ENCODE peak calls at places on chromosome 17, in ten cellular contexts. M is breast epithelium, J is colonic mucosa, Y is ovary, A is Caco-2, G is fibroblast of villous mesenchyme, W is tibial artery, F is AG04449, C is PC-3, H is left ventricle myocardium inferior. Z is an unnamed sample.
A peak's percentile ranks its signal among the peaks of the same experiment; 100 is the strongest.

GRCh38 chr17:67974186-67974585 is 22.1 kb downstream of the C17orf58 start:
- DNase-seq in A (no peak), J (peak; percentile 8), H (no peak), M (no peak), G (peak; percentile 60), F (no peak), Y (no peak), W (no peak), C (no peak), Z (no peak)

GRCh38 chr17:79988163-79988971 is 47.3 kb downstream of the TBC1D16 start:
- DNase-seq in A (peak; percentile 30), G (peak; percentile 91), J (peak; percentile 83), Y (peak; percentile 87), H (no peak), M (no peak), F (no peak), W (no peak), C (peak; percentile 93), Z (peak; percentile 91)

GRCh38 chr17:40539711-40540411 is 25.4 kb downstream of the CCR7 start:
- DNase-seq in C (no peak), Y (no peak), W (no peak), M (no peak), F (no peak), G (no peak), H (no peak), J (no peak), A (no peak), Z (no peak)

GRCh38 chr17:41733348-41734138 is 900 bp downstream of the HAP1 start:
- DNase-seq in Y (no peak), M (no peak), C (no peak), F (no peak), H (no peak), A (no peak), W (no peak), J (no peak), G (no peak), Z (no peak)

GRCh38 chr17:66337866-66338472 is 35.6 kb downstream of the PRKCA start:
- DNase-seq in Y (no peak), F (no peak), A (no peak), G (no peak), W (no peak), C (no peak), M (no peak), J (no peak), H (no peak), Z (no peak)

GRCh38 chr17:3475155-3475808 is 515 bp upstream of the ASPA start:
- DNase-seq in W (no peak), J (no peak), G (no peak), H (no peak), C (no peak), Y (no peak), F (no peak), M (no peak), A (no peak), Z (peak; percentile 4)

GRCh38 chr17:2893422-2893914 is 97.2 kb downstream of the RAP1GAP2 start:
- DNase-seq in G (no peak), M (no peak), H (no peak), C (peak; percentile 83), A (no peak), F (no peak), J (peak; percentile 79), W (no peak), Y (no peak), Z (no peak)

GRCh38 chr17:57939797-57940196 is 15.4 kb downstream of the CUEDC1 start:
- DNase-seq in J (peak; percentile 60), M (no peak), W (no peak), A (no peak), H (peak; percentile 59), G (no peak), Y (no peak), C (no peak), F (no peak), Z (no peak)

GRCh38 chr17:20922128-20922670 is 120.6 kb downstream of the USP22 start:
- DNase-seq in Y (no peak), A (no peak), F (no peak), M (no peak), W (peak; percentile 44), J (no peak), G (peak; percentile 72), C (peak; percentile 23), H (peak; percentile 38), Z (peak; percentile 72)

GRCh38 chr17:20919990-20920812 is 122.6 kb downstream of the USP22 start:
- DNase-seq in C (no peak), A (no peak), W (no peak), G (no peak), H (no peak), J (no peak), Y (no peak), M (no peak), F (no peak), Z (no peak)

GRCh38 chr17:20914658-20915057 is 128.2 kb downstream of the USP22 start:
- DNase-seq in Y (no peak), F (no peak), G (no peak), W (no peak), C (no peak), A (no peak), M (no peak), J (no peak), H (no peak), Z (no peak)

GRCh38 chr17:20920813-20921199 is 122.0 kb downstream of the USP22 start:
- DNase-seq in F (no peak), Y (no peak), G (peak; percentile 70), W (no peak), H (no peak), M (no peak), C (no peak), J (no peak), A (no peak), Z (peak; percentile 42)

DNA sequence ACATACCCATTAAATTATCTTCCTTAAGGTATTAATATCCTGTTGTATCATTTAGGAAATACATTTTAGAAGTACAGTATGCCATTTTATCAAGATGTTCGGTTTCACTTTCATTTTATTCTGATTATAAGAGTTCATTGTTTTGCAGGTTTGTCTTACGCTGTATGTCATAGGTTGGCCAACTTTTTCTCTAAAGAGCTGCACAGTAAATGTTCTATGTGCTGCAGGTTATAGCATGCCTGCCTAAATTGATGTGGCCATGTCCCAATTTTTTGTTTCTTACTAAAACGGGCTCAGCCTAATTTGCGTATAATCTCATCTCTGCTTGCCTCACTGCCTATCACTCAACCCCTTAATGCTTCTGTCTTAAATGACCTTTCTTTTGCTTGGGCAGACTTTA is 126.4 kb downstream of the USP22 start:
- DNase-seq in M (no peak), G (no peak), A (no peak), F (no peak), H (no peak), W (no peak), C (no peak), Y (no peak), J (no peak), Z (no peak)
- H3K4me3 ChIP-seq in M (peak overlapping the region; percentile 48), G (peak overlapping the region; percentile 27), A (no peak overlapping the region), F (no peak overlapping the region), H (peak overlapping the region; percentile 26), W (no peak overlapping the region), C (peak overlapping the region; percentile 13), Y (no peak overlapping the region), J (no peak overlapping the region), Z (no peak overlapping the region)

GRCh38 chr17:75512946-75513666 is 2.2 kb downstream of the CASKIN2 start:
- DNase-seq in H (no peak), M (no peak), G (no peak), C (no peak), W (no peak), Y (no peak), A (no peak), F (no peak), J (no peak), Z (peak; percentile 46)
- H3K4me3 ChIP-seq in H (peak overlapping the region; percentile 95), M (peak overlapping the region; percentile 91), G (no peak overlapping the region), C (peak overlapping the region; percentile 78), W (peak overlapping the region; percentile 83), Y (no peak overlapping the region), A (no peak overlapping the region), F (peak overlapping the region; percentile 80), J (no peak overlapping the region), Z (no peak overlapping the region)

DNA sequence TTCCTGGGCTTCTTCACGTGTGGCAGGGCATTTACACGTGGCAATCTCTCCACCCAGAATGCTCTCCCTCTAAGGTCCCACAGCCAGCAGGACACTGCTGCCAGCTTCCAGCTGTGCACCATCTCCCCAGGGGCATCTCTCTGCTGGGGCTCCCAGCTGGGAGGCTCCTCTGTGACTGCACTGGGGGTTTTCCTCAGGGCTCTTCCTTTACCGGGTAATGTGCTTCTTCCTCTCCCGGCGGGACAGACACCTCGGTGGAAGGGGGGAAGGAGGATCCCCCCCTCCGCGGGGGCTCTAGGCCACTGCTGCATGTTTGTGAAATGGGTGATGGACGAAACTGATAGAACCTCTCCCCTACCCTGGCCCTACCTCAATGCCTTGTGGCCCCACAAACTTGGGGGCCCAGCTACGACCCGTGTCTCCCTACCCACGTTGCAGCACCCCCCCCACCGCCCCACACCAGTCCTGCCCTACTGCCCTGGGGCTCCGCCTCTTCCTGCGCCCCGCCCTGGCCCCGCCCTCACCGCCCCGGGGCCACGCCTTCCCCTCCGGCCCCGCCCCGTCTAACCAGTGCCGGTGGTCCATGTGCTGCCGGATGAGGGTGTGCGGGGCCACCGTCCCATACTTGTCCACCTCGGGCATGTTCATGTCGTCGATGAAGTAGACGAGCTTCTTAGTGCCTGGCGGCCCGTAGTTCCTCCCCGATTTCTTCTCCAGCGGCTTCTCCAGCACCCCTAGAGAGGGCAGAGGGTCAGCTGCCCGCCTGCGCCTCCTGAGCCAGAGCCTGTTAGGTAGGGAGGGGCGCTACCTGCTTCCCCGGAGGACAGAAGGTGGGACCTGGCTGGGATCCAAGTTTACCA is 92.7 kb downstream of the DNAH17 start:
- DNase-seq in G (peak; percentile 2), C (no peak), M (no peak), A (no peak), J (peak; percentile 69), H (no peak), W (no peak), F (no peak), Y (no peak), Z (no peak)
- H3K4me3 ChIP-seq in G (peak overlapping the region; percentile 46), C (no peak overlapping the region), M (peak overlapping the region; percentile 45), A (peak overlapping the region; percentile 32), J (peak overlapping the region; percentile 20), H (peak overlapping the region; percentile 25), W (no peak overlapping the region), F (peak overlapping the region; percentile 33), Y (no peak overlapping the region), Z (peak overlapping the region; percentile 25)

GRCh38 chr17:43983196-43983514 is 21.3 kb upstream of the NAGS start:
- DNase-seq in H (no peak), A (no peak), M (no peak), W (no peak), Y (no peak), J (no peak), G (no peak), F (no peak), C (no peak), Z (no peak)

GRCh38 chr17:43982171-43982570 is 22.3 kb upstream of the NAGS start:
- DNase-seq in A (no peak), H (no peak), G (no peak), J (no peak), M (no peak), F (no peak), C (no peak), W (no peak), Y (no peak), Z (no peak)

GRCh38 chr17:43984521-43984920 is 19.9 kb upstream of the NAGS start:
- DNase-seq in J (no peak), C (no peak), F (no peak), M (no peak), A (no peak), H (no peak), W (no peak), G (no peak), Y (no peak), Z (no peak)

GRCh38 chr17:43986225-43986981 is 18.0 kb upstream of the NAGS start:
- DNase-seq in M (no peak), A (no peak), F (no peak), H (no peak), Y (no peak), W (no peak), G (no peak), C (no peak), J (no peak), Z (no peak)

DNA sequence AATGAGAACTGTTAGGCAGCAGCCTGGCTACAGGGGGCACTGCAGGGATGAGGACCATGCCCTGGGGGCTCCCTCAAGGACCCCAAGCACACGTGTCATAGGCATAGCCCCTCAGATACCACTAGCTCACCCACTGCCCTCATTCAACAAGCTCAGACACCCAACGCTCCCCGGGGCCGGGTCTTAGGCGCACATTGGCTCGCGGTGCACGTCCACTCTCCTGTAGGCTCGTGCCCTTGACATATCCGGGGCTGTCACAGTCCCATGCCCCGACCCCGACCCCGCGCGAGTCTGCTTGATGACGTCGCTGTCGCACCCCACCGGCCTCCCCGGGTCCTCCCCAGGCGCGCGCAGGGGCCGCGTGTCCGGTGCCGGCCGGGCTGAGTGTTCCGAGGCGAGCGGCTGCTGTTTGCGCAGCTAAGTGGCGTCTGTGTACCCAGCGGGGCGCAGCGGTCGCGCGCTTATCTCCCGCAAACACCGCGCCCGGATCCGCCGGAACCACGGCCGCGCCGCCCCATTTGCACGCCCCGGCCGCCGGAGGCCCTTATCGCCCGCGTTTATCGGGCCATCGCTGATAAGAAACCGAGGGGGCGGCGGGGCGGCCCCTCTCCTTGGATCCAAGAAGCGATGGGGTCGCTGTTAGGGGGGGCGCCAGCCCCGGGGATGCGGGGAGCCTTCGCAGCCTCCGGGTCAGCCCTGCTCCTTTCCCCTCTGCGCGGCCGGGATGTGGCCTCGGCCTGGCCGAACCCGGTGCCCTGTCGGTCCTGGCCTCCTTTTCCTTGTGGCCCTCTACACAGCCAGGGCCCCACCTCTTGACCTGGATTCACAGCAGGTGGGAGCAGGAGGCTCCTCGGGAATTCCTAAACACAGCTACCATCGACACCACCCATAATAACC is 20.7 kb upstream of the NAGS start:
- DNase-seq in W (no peak), Y (no peak), A (peak; percentile 51), M (no peak), F (no peak), G (no peak), J (peak; percentile 38), H (no peak), C (no peak), Z (no peak)
- H3K4me3 ChIP-seq in W (peak overlapping the region; percentile 25), Y (no peak overlapping the region), A (peak overlapping the region; percentile 50), M (peak overlapping the region; percentile 63), F (peak overlapping the region; percentile 43), G (peak overlapping the region; percentile 48), J (peak overlapping the region; percentile 26), H (peak overlapping the region; percentile 68), C (peak overlapping the region; percentile 40), Z (peak overlapping the region; percentile 32)

Z was measured in fibroblast of mammary gland.